ENCODE peak calls at places on chromosomes 4 and X, in eight cellular contexts. One of them, this sample, is unnamed.

GRCh38 chrX:107025538-107025937 is 25.5 kb upstream of the MORC4 start:
- DNase-seq in mammary epithelial cell: peak; percentile 6
- DNase-seq in left lung: no peak
- DNase-seq in sigmoid colon: no peak
- DNase-seq in heart right ventricle: no peak
- DNase-seq in OCI-LY7: peak; percentile 31
- DNase-seq in astrocyte: peak; percentile 2
- DNase-seq in ovary: no peak
- DNase-seq in this sample: no peak

GRCh38 chr4:1530356-1530755 is 124.1 kb upstream of the NKX1-1 start:
- DNase-seq in OCI-LY7: no peak
- DNase-seq in mammary epithelial cell: no peak
- DNase-seq in astrocyte: no peak
- DNase-seq in ovary: no peak
- DNase-seq in left lung: no peak
- DNase-seq in heart right ventricle: no peak
- DNase-seq in sigmoid colon: no peak
- DNase-seq in this sample: no peak

GRCh38 chrX:38215141-38215540 is 5.5 kb downstream of the SRPX start:
- DNase-seq in mammary epithelial cell: peak; percentile 76
- DNase-seq in OCI-LY7: no peak
- DNase-seq in ovary: no peak
- DNase-seq in sigmoid colon: no peak
- DNase-seq in astrocyte: peak; percentile 89
- DNase-seq in left lung: no peak
- DNase-seq in heart right ventricle: no peak
- DNase-seq in this sample: no peak

GRCh38 chr4:38125816-38126215 is 165.6 kb downstream of the PTTG2 start:
- DNase-seq in astrocyte: no peak
- DNase-seq in ovary: no peak
- DNase-seq in OCI-LY7: no peak
- DNase-seq in sigmoid colon: no peak
- DNase-seq in left lung: no peak
- DNase-seq in mammary epithelial cell: peak; percentile 89
- DNase-seq in heart right ventricle: no peak
- DNase-seq in this sample: no peak

GRCh38 chrX:114450911-114451310 is 133.0 kb upstream of the HTR2C start:
- DNase-seq in OCI-LY7: no peak
- DNase-seq in left lung: no peak
- DNase-seq in astrocyte: no peak
- DNase-seq in mammary epithelial cell: no peak
- DNase-seq in heart right ventricle: no peak
- DNase-seq in ovary: no peak
- DNase-seq in sigmoid colon: no peak
- DNase-seq in this sample: no peak

GRCh38 chrX:150546711-150547153 is 21.7 kb upstream of the MTM1 start:
- DNase-seq in astrocyte: no peak
- DNase-seq in heart right ventricle: no peak
- DNase-seq in mammary epithelial cell: no peak
- DNase-seq in left lung: no peak
- DNase-seq in sigmoid colon: no peak
- DNase-seq in ovary: peak; percentile 52
- DNase-seq in OCI-LY7: no peak
- DNase-seq in this sample: peak; percentile 33

GRCh38 chrX:14235004-14235403 is 205.3 kb upstream of the GEMIN8 start:
- DNase-seq in mammary epithelial cell: peak; percentile 12
- DNase-seq in left lung: no peak
- DNase-seq in heart right ventricle: no peak
- DNase-seq in sigmoid colon: no peak
- DNase-seq in astrocyte: no peak
- DNase-seq in ovary: no peak
- DNase-seq in OCI-LY7: no peak
- DNase-seq in this sample: no peak

GRCh38 chrX:72348247-72348979 is 42.7 kb upstream of the CITED1 start:
- DNase-seq in mammary epithelial cell: no peak
- DNase-seq in sigmoid colon: no peak
- DNase-seq in left lung: no peak
- DNase-seq in ovary: no peak
- DNase-seq in OCI-LY7: no peak
- DNase-seq in astrocyte: no peak
- DNase-seq in heart right ventricle: no peak
- DNase-seq in this sample: no peak

GRCh38 chr4:148110169-148110568 is 332.0 kb downstream of the NR3C2 start:
- DNase-seq in astrocyte: no peak
- DNase-seq in OCI-LY7: no peak
- DNase-seq in mammary epithelial cell: no peak
- DNase-seq in heart right ventricle: no peak
- DNase-seq in left lung: no peak
- DNase-seq in ovary: no peak
- DNase-seq in sigmoid colon: no peak
- DNase-seq in this sample: no peak

GRCh38 chrX:100980608-100981497 is 11.3 kb downstream of the ARL13A start:
- DNase-seq in ovary: no peak
- DNase-seq in sigmoid colon: no peak
- DNase-seq in mammary epithelial cell: peak; percentile 53
- DNase-seq in astrocyte: peak; percentile 72
- DNase-seq in left lung: peak; percentile 61
- DNase-seq in heart right ventricle: no peak
- DNase-seq in OCI-LY7: no peak
- DNase-seq in this sample: no peak

GRCh38 chrX:17374619-17375360 is at the start of gene NHS:
- DNase-seq in sigmoid colon: peak; percentile 89
- DNase-seq in left lung: peak; percentile 36
- DNase-seq in OCI-LY7: no peak
- DNase-seq in heart right ventricle: peak; percentile 56
- DNase-seq in astrocyte: peak; percentile 59
- DNase-seq in ovary: peak; percentile 78
- DNase-seq in mammary epithelial cell: peak; percentile 80
- DNase-seq in this sample: no peak

GRCh38 chr4:15065516-15065915 is 63.2 kb downstream of the CPEB2 start:
- DNase-seq in left lung: no peak
- DNase-seq in OCI-LY7: no peak
- DNase-seq in mammary epithelial cell: peak; percentile 71
- DNase-seq in sigmoid colon: no peak
- DNase-seq in astrocyte: no peak
- DNase-seq in heart right ventricle: no peak
- DNase-seq in ovary: no peak
- DNase-seq in this sample: no peak

GRCh38 chr4:15420642-15421041 is 7.2 kb upstream of the C1QTNF7 start:
- DNase-seq in heart right ventricle: no peak
- DNase-seq in mammary epithelial cell: peak; percentile 48
- DNase-seq in left lung: no peak
- DNase-seq in astrocyte: peak; percentile 72
- DNase-seq in ovary: no peak
- DNase-seq in OCI-LY7: no peak
- DNase-seq in sigmoid colon: no peak
- DNase-seq in this sample: no peak

GRCh38 chr4:76570141-76570989 is 135.3 kb downstream of the SHROOM3 start:
- DNase-seq in sigmoid colon: no peak
- DNase-seq in OCI-LY7: no peak
- DNase-seq in heart right ventricle: no peak
- DNase-seq in astrocyte: peak; percentile 87
- DNase-seq in mammary epithelial cell: peak; percentile 52
- DNase-seq in left lung: no peak
- DNase-seq in ovary: no peak
- DNase-seq in this sample: no peak

GRCh38 chr4:185573651-185574199 is 38.4 kb upstream of the PDLIM3 start:
- DNase-seq in left lung: no peak
- DNase-seq in mammary epithelial cell: peak; percentile 71
- DNase-seq in astrocyte: peak; percentile 80
- DNase-seq in ovary: no peak
- DNase-seq in sigmoid colon: no peak
- DNase-seq in OCI-LY7: no peak
- DNase-seq in heart right ventricle: peak; percentile 27
- DNase-seq in this sample: no peak

GRCh38 chrX:43809463-43809862 is 72.8 kb downstream of the MAOB start:
- DNase-seq in OCI-LY7: no peak
- DNase-seq in sigmoid colon: no peak
- DNase-seq in left lung: no peak
- DNase-seq in astrocyte: peak; percentile 36
- DNase-seq in mammary epithelial cell: no peak
- DNase-seq in heart right ventricle: no peak
- DNase-seq in ovary: no peak
- DNase-seq in this sample: no peak

GRCh38 chrX:17779434-17779833 is 42.1 kb downstream of the SCML1 start:
- DNase-seq in heart right ventricle: no peak
- DNase-seq in OCI-LY7: no peak
- DNase-seq in mammary epithelial cell: no peak
- DNase-seq in sigmoid colon: no peak
- DNase-seq in left lung: no peak
- DNase-seq in ovary: no peak
- DNase-seq in astrocyte: no peak
- DNase-seq in this sample: no peak

GRCh38 chrX:8988456-8988855 is 45.5 kb downstream of the FAM9B start:
- DNase-seq in OCI-LY7: no peak
- DNase-seq in astrocyte: peak; percentile 23
- DNase-seq in sigmoid colon: no peak
- DNase-seq in mammary epithelial cell: peak; percentile 29
- DNase-seq in heart right ventricle: peak; percentile 4
- DNase-seq in left lung: peak; percentile 51
- DNase-seq in ovary: peak; percentile 24
- DNase-seq in this sample: no peak

GRCh38 chrX:3141031-3141430 is 99.8 kb downstream of the ARSF start:
- DNase-seq in OCI-LY7: no peak
- DNase-seq in ovary: no peak
- DNase-seq in astrocyte: peak; percentile 73
- DNase-seq in heart right ventricle: no peak
- DNase-seq in mammary epithelial cell: no peak
- DNase-seq in sigmoid colon: no peak
- DNase-seq in left lung: no peak
- DNase-seq in this sample: no peak

GRCh38 chrX:3134316-3134715 is 93.0 kb downstream of the ARSF start:
- DNase-seq in OCI-LY7: no peak
- DNase-seq in sigmoid colon: no peak
- DNase-seq in astrocyte: no peak
- DNase-seq in left lung: no peak
- DNase-seq in heart right ventricle: no peak
- DNase-seq in ovary: no peak
- DNase-seq in mammary epithelial cell: no peak
- DNase-seq in this sample: no peak

DNA sequence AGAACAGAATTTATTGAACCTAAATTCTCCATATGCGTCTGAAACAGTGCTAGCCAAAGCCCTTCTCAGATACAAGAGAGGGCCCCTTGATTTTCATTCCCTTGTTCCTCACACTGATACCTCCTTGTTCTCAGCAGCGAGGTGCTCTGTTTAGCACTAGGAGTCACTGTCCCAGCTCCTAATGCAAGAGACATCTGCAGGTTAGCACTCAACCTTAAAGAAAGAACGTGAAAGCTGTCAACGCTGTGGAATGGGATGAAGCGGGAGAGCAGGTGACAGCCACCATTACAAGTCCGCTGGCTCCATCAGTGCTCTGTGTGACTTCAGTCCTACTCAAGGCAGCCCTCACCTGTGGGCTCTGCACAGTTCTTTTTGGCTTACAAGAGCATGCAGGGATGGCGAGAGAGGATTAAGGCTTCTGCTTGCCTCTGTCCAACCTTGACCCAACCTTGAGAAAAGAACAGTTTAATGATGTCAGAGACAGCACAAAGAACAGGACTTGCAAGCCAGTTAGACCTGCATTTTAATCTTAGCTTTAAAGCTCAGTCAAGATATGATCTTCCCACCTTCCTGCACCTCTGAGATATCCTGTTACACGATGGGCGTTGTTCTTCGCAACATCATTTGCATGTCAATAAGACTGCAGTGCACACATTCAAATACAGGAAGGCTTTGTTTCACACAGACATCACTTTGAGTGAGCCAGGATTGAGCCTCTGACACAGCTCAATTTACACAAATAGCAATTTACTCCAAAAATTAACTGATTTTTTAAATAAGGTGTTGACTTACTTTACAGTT is 95.1 kb downstream of the ARSF start:
- DNase-seq in astrocyte: no peak
- DNase-seq in ovary: no peak
- DNase-seq in sigmoid colon: no peak
- DNase-seq in heart right ventricle: no peak
- DNase-seq in left lung: no peak
- DNase-seq in mammary epithelial cell: no peak
- DNase-seq in OCI-LY7: no peak
- DNase-seq in this sample: no peak
- H3K4me3 ChIP-seq in astrocyte: no peak overlapping the region
- H3K4me3 ChIP-seq in ovary: no peak overlapping the region
- H3K4me3 ChIP-seq in sigmoid colon: no peak overlapping the region
- H3K4me3 ChIP-seq in heart right ventricle: no peak overlapping the region
- H3K4me3 ChIP-seq in left lung: no peak overlapping the region
- H3K4me3 ChIP-seq in mammary epithelial cell: no peak overlapping the region
- H3K4me3 ChIP-seq in OCI-LY7: no peak overlapping the region
- H3K4me3 ChIP-seq in this sample: no peak overlapping the region

DNA sequence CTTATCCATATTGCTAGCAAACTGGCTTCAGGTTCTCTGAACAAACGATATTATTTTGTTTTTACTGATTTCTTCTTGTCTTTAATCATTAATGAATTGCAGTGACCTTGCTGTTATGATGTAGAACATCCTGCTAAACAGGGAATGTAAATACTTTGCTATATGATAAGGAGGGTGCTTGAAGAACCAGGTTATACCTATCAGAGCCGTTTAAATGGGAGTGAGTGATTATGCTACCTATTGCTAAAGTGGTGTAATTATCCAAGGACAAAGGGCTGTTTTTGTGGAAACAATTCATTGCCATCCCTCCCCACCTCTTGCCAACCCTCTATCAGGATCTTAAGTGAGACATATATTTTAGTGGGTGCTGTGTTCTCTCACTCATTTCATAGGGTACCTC is 788.9 kb downstream of the RPA4 start:
- DNase-seq in left lung: no peak
- DNase-seq in heart right ventricle: no peak
- DNase-seq in OCI-LY7: no peak
- DNase-seq in sigmoid colon: no peak
- DNase-seq in mammary epithelial cell: no peak
- DNase-seq in astrocyte: no peak
- DNase-seq in ovary: no peak
- DNase-seq in this sample: no peak
- H3K27ac ChIP-seq in left lung: no peak overlapping the region
- H3K27ac ChIP-seq in heart right ventricle: no peak overlapping the region
- H3K27ac ChIP-seq in OCI-LY7: no peak overlapping the region
- H3K27ac ChIP-seq in sigmoid colon: no peak overlapping the region
- H3K27ac ChIP-seq in mammary epithelial cell: no peak overlapping the region
- H3K27ac ChIP-seq in astrocyte: no peak overlapping the region
- H3K27ac ChIP-seq in ovary: no peak overlapping the region
- H3K27ac ChIP-seq in this sample: no peak overlapping the region

DNA sequence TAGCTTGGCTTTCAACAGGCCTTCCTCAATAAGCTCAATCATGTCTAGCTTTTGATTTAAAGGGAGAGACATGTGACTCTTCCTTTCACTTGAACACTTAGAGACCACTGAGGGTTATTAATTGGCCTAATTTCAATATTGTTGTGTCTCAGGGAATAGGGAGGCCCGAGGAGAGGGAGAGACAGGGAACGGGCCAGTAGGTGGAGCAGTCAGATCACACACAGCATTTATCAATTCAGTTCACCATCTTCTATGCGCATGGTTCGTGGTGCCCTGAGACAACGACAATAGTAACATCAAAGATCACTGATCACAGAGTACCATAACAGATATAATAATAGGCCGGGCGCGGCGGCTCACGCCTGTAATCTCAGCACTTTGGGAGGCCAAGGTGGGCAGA is 17.8 kb downstream of the ZNF81 start:
- DNase-seq in ovary: peak; percentile 51
- DNase-seq in sigmoid colon: no peak
- DNase-seq in heart right ventricle: peak; percentile 16
- DNase-seq in left lung: no peak
- DNase-seq in mammary epithelial cell: peak; percentile 14
- DNase-seq in astrocyte: no peak
- DNase-seq in OCI-LY7: peak; percentile 22
- DNase-seq in this sample: no peak
- TF ChIP-seq CTCF in ovary: peak; percentile 43
- TF ChIP-seq CTCF in sigmoid colon: no peak
- TF ChIP-seq CTCF in heart right ventricle: peak; percentile 58
- TF ChIP-seq CTCF in left lung: no peak
- TF ChIP-seq CTCF in mammary epithelial cell: peak; percentile 4
- TF ChIP-seq CTCF in astrocyte: peak; percentile 15
- TF ChIP-seq CTCF in OCI-LY7: peak; percentile 66
- TF ChIP-seq CTCF in this sample: no peak

GRCh38 chr4:73407227-73407673 is 3.2 kb downstream of the ALB start:
- DNase-seq in ovary: no peak
- DNase-seq in left lung: no peak
- DNase-seq in mammary epithelial cell: no peak
- DNase-seq in sigmoid colon: no peak
- DNase-seq in OCI-LY7: no peak
- DNase-seq in heart right ventricle: no peak
- DNase-seq in astrocyte: no peak
- DNase-seq in this sample: no peak
- H3K4me3 ChIP-seq in ovary: no peak overlapping the region
- H3K4me3 ChIP-seq in left lung: no peak overlapping the region
- H3K4me3 ChIP-seq in mammary epithelial cell: no peak overlapping the region
- H3K4me3 ChIP-seq in sigmoid colon: no peak overlapping the region
- H3K4me3 ChIP-seq in OCI-LY7: no peak overlapping the region
- H3K4me3 ChIP-seq in heart right ventricle: no peak overlapping the region
- H3K4me3 ChIP-seq in astrocyte: no peak overlapping the region
- H3K4me3 ChIP-seq in this sample: no peak overlapping the region

This sample was measured in CD8-positive, alpha-beta T cell.